ENCODE peak calls at places on chromosome 3, in nine cellular contexts. Y is psoas muscle, A is uterus, I is body of pancreas, P is endothelial cell of umbilical vein, N is BE2C, J is dorsolateral prefrontal cortex, E is heart left ventricle, O is testis. H is an unnamed sample.

GRCh38 chr3:149592758-149593240 is 65.0 kb downstream of the WWTR1 start:
- DNase-seq in Y (peak; percentile 31), A (no peak), I (no peak), P (peak; percentile 63), N (no peak), J (no peak), E (no peak), O (peak; percentile 62), H (no peak)

GRCh38 chr3:72580910-72581309 is 267.3 kb downstream of the SHQ1 start:
- DNase-seq in Y (no peak), A (no peak), I (no peak), P (no peak), N (no peak), J (no peak), E (no peak), O (no peak), H (no peak)

GRCh38 chr3:45659661-45660566 is 29.3 kb upstream of the SACM1L start:
- DNase-seq in Y (peak; percentile 65), A (peak; percentile 79), I (peak; percentile 73), P (peak; percentile 73), N (peak; percentile 54), J (peak; percentile 80), E (peak; percentile 80), O (peak; percentile 76), H (peak; percentile 65)

GRCh38 chr3:144106970-144107369 is 135.3 kb downstream of the DIPK2A start:
- DNase-seq in Y (no peak), A (no peak), I (no peak), P (peak; percentile 8), N (no peak), J (no peak), E (no peak), O (no peak), H (no peak)

GRCh38 chr3:46496745-46497555 is 826 bp upstream of the RTP3 start:
- DNase-seq in Y (no peak), A (no peak), I (no peak), P (peak; percentile 36), N (peak; percentile 13), J (no peak), E (no peak), O (no peak), H (peak; percentile 58)

GRCh38 chr3:181313379-181313778 is 323.8 kb upstream of the DNAJC19 start:
- DNase-seq in Y (no peak), A (no peak), I (no peak), P (no peak), N (no peak), J (no peak), E (no peak), O (no peak), H (peak; percentile 66)

GRCh38 chr3:110733045-110733444 is 338.6 kb upstream of the NECTIN3 start:
- DNase-seq in Y (no peak), A (no peak), I (no peak), P (no peak), N (no peak), J (no peak), E (no peak), O (no peak), H (no peak)

GRCh38 chr3:25854214-25854613 is 64.3 kb downstream of the OXSM start:
- DNase-seq in Y (no peak), A (no peak), I (no peak), P (peak; percentile 36), N (no peak), J (no peak), E (no peak), O (no peak), H (no peak)

GRCh38 chr3:76869726-76870414 is 170.0 kb upstream of the ROBO2 start:
- DNase-seq in Y (no peak), A (no peak), I (no peak), P (no peak), N (no peak), J (no peak), E (no peak), O (no peak), H (no peak)

GRCh38 chr3:100708644-100708988 is 678 bp upstream of the TFG start:
- DNase-seq in Y (no peak), A (no peak), I (no peak), P (peak; percentile 7), N (no peak), J (no peak), E (no peak), O (no peak), H (no peak)

GRCh38 chr3:23676093-23676492 is 129.7 kb upstream of the UBE2E1 start:
- DNase-seq in Y (no peak), A (no peak), I (no peak), P (no peak), N (no peak), J (no peak), E (no peak), O (no peak), H (no peak)

GRCh38 chr3:172980849-172981248 is 160.2 kb downstream of the SPATA16 start:
- DNase-seq in Y (no peak), A (no peak), I (no peak), P (peak; percentile 9), N (no peak), J (no peak), E (no peak), O (no peak), H (no peak)

GRCh38 chr3:17639257-17639656 is 103.2 kb downstream of the TBC1D5 start:
- DNase-seq in Y (no peak), A (no peak), I (no peak), P (peak; percentile 52), N (no peak), J (no peak), E (no peak), O (no peak), H (no peak)

GRCh38 chr3:52849656-52850055 is 14.8 kb upstream of the MUSTN1 start:
- DNase-seq in Y (no peak), A (no peak), I (no peak), P (no peak), N (no peak), J (no peak), E (peak; percentile 47), O (no peak), H (no peak)

GRCh38 chr3:197516517-197516889 is 39.3 kb downstream of the BDH1 start:
- DNase-seq in Y (no peak), A (no peak), I (no peak), P (peak; percentile 34), N (no peak), J (no peak), E (no peak), O (no peak), H (peak; percentile 47)

GRCh38 chr3:148230473-148230872 is 467.2 kb upstream of the AGTR1 start:
- DNase-seq in Y (no peak), A (no peak), I (no peak), P (no peak), N (no peak), J (no peak), E (no peak), O (no peak), H (no peak)

GRCh38 chr3:196207159-196207832 is 3.9 kb downstream of the ZDHHC19 start:
- DNase-seq in Y (no peak), A (no peak), I (no peak), P (no peak), N (peak; percentile 63), J (no peak), E (peak; percentile 3), O (no peak), H (no peak)

GRCh38 chr3:35079403-35079802 is 559.9 kb upstream of the ARPP21 start:
- DNase-seq in Y (no peak), A (no peak), I (no peak), P (no peak), N (no peak), J (no peak), E (no peak), O (no peak), H (no peak)

GRCh38 chr3:27713435-27713880 is 8.7 kb downstream of the EOMES start:
- DNase-seq in Y (no peak), A (no peak), I (no peak), P (no peak), N (no peak), J (no peak), E (no peak), O (no peak), H (no peak)
- H3K27me3 ChIP-seq in Y (peaks cover 87% of the 10 kb centered on the region), A (peaks cover 15% of the 10 kb centered on the region), I (peaks cover 16% of the 10 kb centered on the region), P (peaks cover 65% of the 10 kb centered on the region), N (peaks cover 44% of the 10 kb centered on the region), J (peaks cover 26% of the 10 kb centered on the region), E (peaks cover 37% of the 10 kb centered on the region), O (no peaks in the 10 kb centered on the region), H (peaks cover 63% of the 10 kb centered on the region)

GRCh38 chr3:184177767-184178306 is 3.2 kb downstream of the AP2M1 start:
- DNase-seq in Y (no peak), A (no peak), I (no peak), P (no peak), N (no peak), J (no peak), E (no peak), O (no peak), H (no peak)

GRCh38 chr3:184177331-184177731 is 2.7 kb downstream of the AP2M1 start:
- DNase-seq in Y (no peak), A (no peak), I (no peak), P (peak; percentile 56), N (no peak), J (no peak), E (no peak), O (no peak), H (peak; percentile 74)

GRCh38 chr3:184175981-184176376 is 1.3 kb downstream of the AP2M1 start:
- DNase-seq in Y (no peak), A (no peak), I (no peak), P (no peak), N (no peak), J (no peak), E (no peak), O (no peak), H (no peak)

GRCh38 chr3:184175506-184175905 is 851 bp downstream of the AP2M1 start:
- DNase-seq in Y (no peak), A (no peak), I (no peak), P (no peak), N (no peak), J (no peak), E (no peak), O (no peak), H (no peak)

GRCh38 chr3:184176377-184177330 is 2.0 kb downstream of the AP2M1 start:
- DNase-seq in Y (peak; percentile 75), A (peak; percentile 69), I (peak; percentile 46), P (peak; percentile 90), N (peak; percentile 83), J (peak; percentile 55), E (peak; percentile 77), O (peak; percentile 68), H (peak; percentile 94)
- TF ChIP-seq CTCF in Y (no peak), A (peak; percentile 4), I (no peak), P (no peak), N (no peak), J (no peak), E (no peak), O (no peak), H (no peak)

GRCh38 chr3:50345586-50345985 is at the start of gene ZMYND10:
- DNase-seq in Y (peak; percentile 71), A (peak; percentile 72), I (peak; percentile 63), P (no peak), N (peak; percentile 67), J (peak; percentile 41), E (peak; percentile 89), O (peak; percentile 74), H (peak; percentile 84)
- H3K4me3 ChIP-seq in Y (peak within 1 kb of the TSS; percentile 44), A (peak within 1 kb of the TSS; percentile 14), I (no peak within 1 kb of the TSS), P (no peak within 1 kb of the TSS), N (peak within 1 kb of the TSS; percentile 48), J (peak within 1 kb of the TSS; percentile 39), E (peak within 1 kb of the TSS; percentile 55), O (peak within 1 kb of the TSS; percentile 58), H (peak within 1 kb of the TSS; percentile 46)

DNA sequence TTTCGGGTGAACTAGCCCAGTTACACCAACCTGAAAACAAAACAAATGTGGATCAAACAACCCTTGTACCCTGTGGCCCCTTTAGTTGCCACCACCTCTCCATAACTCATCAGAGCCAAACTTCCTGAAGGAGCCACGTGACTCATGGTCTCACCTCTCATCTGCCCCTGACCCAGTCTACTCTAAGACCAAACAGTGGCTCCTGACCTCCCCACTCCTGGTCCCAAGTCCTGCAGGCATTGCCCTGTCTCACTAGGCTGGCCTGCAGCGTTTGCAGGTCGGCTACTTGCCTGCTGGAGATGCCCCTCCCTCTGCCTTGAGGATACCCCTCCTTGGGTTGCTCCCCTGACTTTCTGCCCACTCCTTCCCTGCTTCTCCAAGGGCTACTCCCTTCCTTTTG is 23.1 kb downstream of the SLC6A11 start:
- DNase-seq in Y (no peak), A (no peak), I (no peak), P (no peak), N (no peak), J (no peak), E (no peak), O (no peak), H (no peak)
- H3K27me3 ChIP-seq in Y (peaks cover 14% of the 10 kb centered on the region), A (no peaks in the 10 kb centered on the region), I (no peaks in the 10 kb centered on the region), P (no peaks in the 10 kb centered on the region), N (no peaks in the 10 kb centered on the region), J (no peaks in the 10 kb centered on the region), E (peaks cover 4% of the 10 kb centered on the region), O (no peaks in the 10 kb centered on the region), H (no peaks in the 10 kb centered on the region)